ENCODE peak calls at places on chromosomes 6 and 20, in ten cellular contexts. S, I, M, K, L, B, E, F, D and J are unnamed samples.

GRCh38 chr6:155185544-155185943 is 78.3 kb upstream of the CLDN20 start:
- DNase-seq in L (peak), K (no peak), E (peak), F (peak), S (peak), I (no peak), M (no peak), D (no peak), B (peak), J (no peak)

GRCh38 chr6:7051780-7052440 is 55.9 kb upstream of the RREB1 start:
- DNase-seq in S (peak), I (peak), L (no peak), M (peak), D (peak), B (peak), F (peak), K (peak), E (no peak), J (no peak)

GRCh38 chr6:43871933-43872332 is 101.9 kb downstream of the VEGFA start:
- DNase-seq in B (no peak), D (no peak), E (no peak), S (no peak), L (no peak), M (no peak), F (no peak), I (no peak), K (no peak), J (no peak)

GRCh38 chr6:1535295-1535694 is 74.4 kb upstream of the FOXC1 start:
- DNase-seq in I (no peak), M (no peak), L (no peak), S (no peak), K (no peak), D (no peak), E (peak), F (no peak), B (no peak), J (no peak)

GRCh38 chr6:109790131-109790530 is 99.0 kb downstream of the FIG4 start:
- DNase-seq in K (no peak), B (no peak), D (no peak), L (no peak), E (no peak), M (no peak), F (peak), S (no peak), I (no peak), J (no peak)

GRCh38 chr20:33862709-33863403 is 51.7 kb downstream of the CHMP4B start:
- DNase-seq in B (peak), I (peak), L (no peak), S (peak), K (peak), D (peak), M (peak), F (peak), E (peak), J (no peak)

GRCh38 chr20:22796465-22797077 is 212.2 kb upstream of the FOXA2 start:
- DNase-seq in E (no peak), F (peak), B (no peak), D (no peak), K (no peak), L (no peak), M (no peak), I (no peak), S (no peak), J (no peak)

GRCh38 chr6:116096979-116097816 is 3.5 kb upstream of the NT5DC1 start:
- DNase-seq in S (no peak), K (no peak), M (no peak), B (no peak), E (no peak), L (no peak), F (peak), I (peak), D (peak), J (no peak)

GRCh38 chr6:33927551-33927950 is 123.7 kb upstream of the MLN start:
- DNase-seq in M (no peak), L (peak), D (no peak), F (peak), I (no peak), S (no peak), K (no peak), B (no peak), E (peak), J (no peak)

GRCh38 chr6:89977808-89978748 is 83.8 kb downstream of the GJA10 start:
- DNase-seq in L (no peak), M (no peak), K (no peak), S (no peak), D (peak), F (peak), E (no peak), B (no peak), I (peak), J (no peak)

GRCh38 chr6:132961122-132961521 is 146.8 kb downstream of the RPS12 start:
- DNase-seq in F (peak), B (no peak), M (no peak), K (no peak), I (no peak), D (no peak), L (peak), E (peak), S (no peak), J (no peak)

GRCh38 chr20:34538671-34539123 is 19.8 kb upstream of the MAP1LC3A start:
- DNase-seq in F (peak), M (peak), K (peak), B (peak), L (no peak), D (peak), S (peak), E (peak), I (peak), J (no peak)

GRCh38 chr6:18034798-18035202 is 47.4 kb upstream of the KIF13A start:
- DNase-seq in B (no peak), L (no peak), E (no peak), M (no peak), I (peak), K (no peak), D (no peak), S (no peak), F (peak), J (no peak)

GRCh38 chr20:62052842-62053464 is 12.7 kb downstream of the TAF4 start:
- DNase-seq in D (no peak), K (no peak), S (no peak), M (no peak), F (no peak), E (no peak), I (no peak), B (no peak), L (no peak), J (no peak)

GRCh38 chr6:108650781-108651180 is 90.1 kb downstream of the FOXO3 start:
- DNase-seq in L (no peak), F (peak), B (no peak), I (peak), S (no peak), E (peak), K (no peak), D (no peak), M (no peak), J (no peak)

GRCh38 chr20:18721716-18722115 is 91.9 kb upstream of the SCP2D1 start:
- DNase-seq in M (no peak), E (no peak), S (no peak), K (no peak), F (no peak), B (no peak), D (no peak), L (no peak), I (no peak), J (no peak)

GRCh38 chr20:4295226-4295625 is 279.9 kb upstream of the RNF24 start:
- DNase-seq in L (no peak), B (no peak), M (no peak), E (no peak), F (no peak), D (no peak), I (no peak), S (no peak), K (no peak), J (no peak)

GRCh38 chr6:169950558-169950957 is 199.1 kb downstream of the ERMARD start:
- DNase-seq in M (no peak), L (no peak), F (peak), E (peak), K (peak), B (no peak), S (peak), D (no peak), I (peak), J (no peak)
- TF ChIP-seq CTCF in M (peak), L (no peak), F (peak), E (peak), K (peak), B (no peak), S (peak), D (no peak), I (peak), J (peak)

DNA sequence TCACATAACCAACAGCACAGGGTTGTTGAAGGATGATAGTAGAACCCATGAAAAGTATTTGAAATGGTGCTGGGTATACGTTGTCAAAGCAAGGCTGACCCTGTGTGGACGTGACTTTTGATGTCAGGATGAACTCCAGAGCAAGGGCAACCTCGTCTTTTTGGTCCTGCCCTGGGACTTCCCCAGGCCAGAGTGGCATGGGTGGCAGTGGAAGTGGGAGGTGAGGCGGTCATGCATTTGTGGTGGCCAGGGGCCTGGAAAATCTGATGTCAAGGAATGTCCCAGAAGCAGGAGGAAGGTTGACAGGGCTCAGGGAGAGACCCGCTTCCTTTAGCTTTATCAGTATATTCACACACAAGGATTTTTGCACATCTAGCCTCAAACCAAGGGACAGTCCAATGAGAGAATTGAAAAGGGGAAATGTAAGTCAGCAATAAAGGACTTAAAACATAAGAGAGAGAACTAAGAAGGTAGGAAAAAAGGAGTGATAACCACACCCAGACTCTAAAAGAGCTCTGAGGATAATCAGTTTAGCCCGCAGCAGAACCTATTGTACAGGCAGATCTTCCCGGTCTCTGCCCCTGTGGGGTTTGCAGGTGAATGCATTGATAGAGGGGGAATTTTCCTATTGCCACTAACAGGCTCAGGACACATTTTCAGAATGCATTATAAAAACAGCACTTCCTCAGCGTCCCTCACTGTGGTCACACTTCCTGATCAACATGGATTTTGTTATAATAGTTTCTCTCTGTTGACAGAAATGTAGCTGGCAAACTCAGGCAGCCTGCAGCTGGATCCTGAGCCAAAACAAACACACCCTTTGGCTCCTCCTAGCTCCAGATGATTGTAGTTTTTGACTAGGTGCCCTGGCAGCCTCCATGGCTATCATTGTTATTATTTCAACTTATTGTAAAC is 98.7 kb upstream of the HDGFL1 start:
- DNase-seq in D (peak), M (no peak), B (no peak), I (peak), E (peak), L (no peak), S (peak), K (no peak), F (peak), J (no peak)
- TF ChIP-seq CTCF in D (peak), M (peak), B (no peak), I (peak), E (peak), L (no peak), S (peak), K (no peak), F (peak), J (no peak)

DNA sequence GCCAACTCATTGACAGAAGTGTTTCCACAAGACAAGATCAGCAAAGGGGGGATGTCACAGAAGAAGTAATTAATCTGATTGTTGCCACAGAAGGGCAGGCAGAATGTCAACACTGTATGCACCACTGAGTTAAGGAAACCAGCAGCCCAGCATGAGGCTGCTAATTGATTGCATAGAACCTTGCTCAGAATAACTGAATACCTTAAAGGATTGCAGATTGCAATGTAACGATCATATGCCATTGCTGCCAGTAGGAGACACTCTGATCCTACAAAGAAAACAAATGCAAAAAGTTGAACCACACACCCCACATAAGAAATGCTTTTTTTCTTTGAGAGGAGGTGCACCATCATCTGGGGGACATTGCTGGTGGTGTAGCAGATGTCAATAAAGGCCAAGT is 13.1 kb downstream of the OR5V1 start:
- DNase-seq in B (no peak), E (no peak), D (no peak), K (no peak), L (no peak), F (no peak), I (no peak), S (no peak), M (no peak), J (no peak)
- TF ChIP-seq CTCF in B (no peak), E (no peak), D (peak), K (no peak), L (no peak), F (no peak), I (no peak), S (no peak), M (no peak), J (no peak)

DNA sequence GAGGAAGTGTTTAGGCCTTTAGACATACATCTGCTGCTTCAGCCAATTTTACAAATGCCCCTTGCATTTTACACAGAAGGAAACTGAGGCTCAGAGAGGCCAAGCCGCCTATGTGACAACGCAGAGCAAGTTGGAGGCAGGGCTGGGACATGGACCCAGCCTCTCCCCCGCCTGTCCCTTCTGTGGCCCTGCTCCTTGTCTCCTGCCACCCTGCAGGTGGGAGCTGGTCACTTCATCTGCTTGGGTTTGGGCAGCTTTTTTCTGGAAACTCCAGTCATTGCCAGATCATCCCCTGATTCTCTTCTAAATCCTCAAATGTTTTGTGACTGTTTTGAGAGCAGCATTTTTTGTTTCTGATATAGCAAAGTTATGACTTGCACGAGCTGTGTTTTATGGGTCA is 68.9 kb downstream of the DLGAP4 start:
- DNase-seq in S (no peak), I (no peak), M (no peak), F (no peak), L (no peak), K (no peak), E (no peak), B (no peak), D (no peak), J (no peak)
- TF ChIP-seq CTCF in S (no peak), I (no peak), M (no peak), F (no peak), L (no peak), K (no peak), E (no peak), B (no peak), D (no peak), J (no peak)

GRCh38 chr6:152206072-152206818 is 398.8 kb downstream of the ESR1 start:
- DNase-seq in B (peak), E (no peak), D (no peak), L (no peak), M (peak), K (no peak), F (peak), S (peak), I (peak), J (no peak)
- TF ChIP-seq CTCF in B (peak), E (no peak), D (peak), L (peak), M (peak), K (peak), F (peak), S (no peak), I (peak), J (peak)

GRCh38 chr6:27135087-27135657 is 112.3 kb upstream of the PRSS16 start:
- DNase-seq in S (no peak), L (no peak), I (no peak), D (no peak), E (no peak), K (no peak), F (no peak), M (no peak), B (no peak), J (no peak)
- TF ChIP-seq CTCF in S (no peak), L (no peak), I (no peak), D (no peak), E (no peak), K (no peak), F (no peak), M (no peak), B (no peak), J (no peak)

GRCh38 chr20:39116020-39116419 is 153.9 kb downstream of the DHX35 start:
- DNase-seq in L (no peak), M (no peak), E (no peak), B (no peak), K (no peak), S (no peak), D (no peak), I (no peak), F (no peak), J (no peak)
- TF ChIP-seq CTCF in L (no peak), M (no peak), E (no peak), B (no peak), K (no peak), S (no peak), D (no peak), I (no peak), F (no peak), J (no peak)

DNA sequence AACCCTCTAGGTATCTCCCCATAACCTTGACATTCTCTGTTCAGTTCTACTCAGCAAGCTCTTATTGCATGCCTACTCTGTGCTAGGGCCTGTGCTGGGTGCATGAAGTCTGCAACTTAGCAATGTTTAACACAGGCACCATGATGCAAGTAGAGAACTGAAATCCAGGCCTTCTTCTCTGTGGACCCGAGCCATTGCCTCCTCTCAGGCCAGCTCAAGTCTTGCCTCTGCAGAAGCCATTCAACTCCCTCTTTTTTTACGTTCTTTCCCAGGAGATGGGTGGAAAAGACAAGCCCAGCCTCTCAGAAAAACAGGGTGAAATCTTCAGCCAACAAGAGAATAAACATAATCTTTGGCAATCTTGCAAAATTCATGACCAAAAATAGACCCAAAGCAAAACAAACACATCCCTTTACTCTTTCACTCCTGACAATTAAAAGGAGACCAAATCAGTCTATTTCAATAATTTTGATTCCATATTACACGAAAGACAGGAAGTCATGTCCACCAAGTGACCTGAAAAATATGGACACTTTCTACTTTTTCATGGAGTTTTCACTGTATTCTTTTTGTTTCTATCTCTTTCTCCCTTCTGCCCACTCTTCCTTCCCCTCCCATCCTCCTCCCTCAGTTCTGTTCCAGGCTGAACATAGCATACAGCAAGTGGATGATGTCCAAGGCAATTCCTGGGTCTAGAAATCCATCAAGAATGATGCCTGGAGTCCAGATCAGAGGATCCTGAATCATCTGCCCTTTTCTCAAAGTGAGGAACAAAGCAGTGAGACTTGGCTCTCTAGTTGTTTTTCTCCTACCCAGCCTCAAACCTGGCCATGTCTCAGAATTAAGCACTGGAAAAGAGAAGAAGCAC is 45.4 kb upstream of the MOCS1 start:
- DNase-seq in E (no peak), B (no peak), L (no peak), K (no peak), M (no peak), D (no peak), F (no peak), S (no peak), I (no peak), J (no peak)
- TF ChIP-seq CTCF in E (no peak), B (no peak), L (no peak), K (no peak), M (no peak), D (no peak), F (no peak), S (no peak), I (no peak), J (no peak)